ENCODE peak calls at places on chromosomes 1 and 21, in seven cellular contexts. G is AG10803; T is foreskin fibroblast; S is T-helper 9 cell; K is CD4-positive, alpha-beta memory T cell; W is body of pancreas; Z is islet precursor cell. E is an unnamed sample.

GRCh38 chr1:84247425-84248220 is 53.9 kb upstream of the SAMD13 start:
- DNase-seq in G (peak; percentile 39), T (peak; percentile 38), S (no peak), K (peak; percentile 4), W (no peak), Z (peak; percentile 82), E (no peak)

GRCh38 chr1:28129150-28129549 is 40.7 kb upstream of the EYA3 start:
- DNase-seq in G (peak; percentile 35), T (peak; percentile 53), S (no peak), K (no peak), W (no peak), Z (peak; percentile 63), E (no peak)

GRCh38 chr1:53057134-53057533 is 4.9 kb upstream of the PODN start:
- DNase-seq in G (peak; percentile 91), T (no peak), S (no peak), K (no peak), W (no peak), Z (no peak), E (no peak)

GRCh38 chr1:160541622-160542302 is 18.7 kb upstream of the SLAMF6 start:
- DNase-seq in G (no peak), T (no peak), S (no peak), K (no peak), W (no peak), Z (no peak), E (no peak)

GRCh38 chr1:11955221-11955620 is 20.7 kb downstream of the PLOD1 start:
- DNase-seq in G (no peak), T (no peak), S (no peak), K (no peak), W (no peak), Z (no peak), E (no peak)

GRCh38 chr1:158719664-158720063 is 856 bp downstream of the OR6K3 start:
- DNase-seq in G (no peak), T (no peak), S (no peak), K (no peak), W (no peak), Z (no peak), E (no peak)

GRCh38 chr1:172107261-172107820 is 266.0 kb downstream of the DNM3 start:
- DNase-seq in G (peak; percentile 73), T (peak; percentile 27), S (no peak), K (no peak), W (no peak), Z (no peak), E (no peak)

GRCh38 chr1:68673771-68674170 is 176.9 kb upstream of the DEPDC1 start:
- DNase-seq in G (no peak), T (no peak), S (no peak), K (no peak), W (no peak), Z (no peak), E (no peak)

GRCh38 chr1:246510147-246511030 is 3.3 kb upstream of the SMYD3 start:
- DNase-seq in G (no peak), T (no peak), S (no peak), K (no peak), W (no peak), Z (peak; percentile 41), E (no peak)

GRCh38 chr1:116508984-116509980 is 61.5 kb downstream of the CD58 start:
- DNase-seq in G (peak; percentile 81), T (peak; percentile 86), S (no peak), K (no peak), W (no peak), Z (no peak), E (peak; percentile 37)

GRCh38 chr1:221740260-221740830 is 1.5 kb downstream of the DUSP10 start:
- DNase-seq in G (no peak), T (no peak), S (no peak), K (no peak), W (no peak), Z (no peak), E (no peak)

GRCh38 chr1:111597433-111597832 is 22.2 kb upstream of the RAP1A start:
- DNase-seq in G (peak; percentile 77), T (peak; percentile 20), S (no peak), K (no peak), W (no peak), Z (no peak), E (no peak)

GRCh38 chr1:1304331-1305299 is 3.1 kb downstream of the ACAP3 start:
- DNase-seq in G (peak; percentile 73), T (peak; percentile 70), S (no peak), K (no peak), W (peak; percentile 76), Z (peak; percentile 95), E (no peak)

GRCh38 chr1:57512386-57512785 is 88.5 kb upstream of the DAB1 start:
- DNase-seq in G (no peak), T (no peak), S (no peak), K (no peak), W (no peak), Z (no peak), E (no peak)

GRCh38 chr1:36752891-36753361 is 270.2 kb upstream of the CSF3R start:
- DNase-seq in G (no peak), T (no peak), S (no peak), K (no peak), W (no peak), Z (peak; percentile 60), E (no peak)

GRCh38 chr21:26952274-26953066 is 14.4 kb downstream of the ADAMTS5 start:
- DNase-seq in G (no peak), T (no peak), S (no peak), K (no peak), W (no peak), Z (no peak), E (no peak)

GRCh38 chr1:27395441-27396195 is 3.2 kb downstream of the GPR3 start:
- DNase-seq in G (peak; percentile 68), T (peak; percentile 60), S (peak; percentile 75), K (peak; percentile 82), W (peak; percentile 76), Z (peak; percentile 91), E (peak; percentile 65)

GRCh38 chr21:42493109-42494060 is 2.6 kb downstream of the RSPH1 start:
- DNase-seq in G (no peak), T (no peak), S (no peak), K (no peak), W (no peak), Z (no peak), E (no peak)

E was measured in Jurkat, Clone E6-1.